ENCODE peak calls at places on chromosomes 4 and X, in four cellular contexts. B is fibroblast of mammary gland, R is Peyer's patch, A is kidney epithelial cell. K is an unnamed sample.

GRCh38 chr4:71860643-71861042 is 76.8 kb upstream of the GC start:
- DNase-seq in B (peak), R (no peak), A (no peak), K (no peak)

GRCh38 chr4:60485279-60485678 is 714.8 kb upstream of the ADGRL3 start:
- DNase-seq in B (no peak), R (no peak), A (no peak), K (no peak)

GRCh38 chr4:31613946-31614623 is 893.9 kb downstream of the PCDH7 start:
- DNase-seq in B (no peak), R (no peak), A (peak), K (no peak)

GRCh38 chr4:100849319-100849718 is 331.5 kb upstream of the EMCN start:
- DNase-seq in B (no peak), R (no peak), A (no peak), K (no peak)

GRCh38 chrX:129663171-129663570 is 8.4 kb upstream of the APLN start:
- DNase-seq in B (peak), R (no peak), A (no peak), K (no peak)

GRCh38 chr4:3845094-3845743 is 79.0 kb downstream of the ADRA2C start:
- DNase-seq in B (no peak), R (no peak), A (no peak), K (no peak)

GRCh38 chr4:169484485-169484884 is 127.9 kb downstream of the NEK1 start:
- DNase-seq in B (peak), R (no peak), A (no peak), K (no peak)

GRCh38 chr4:5424211-5424610 is 284.1 kb downstream of the EVC2 start:
- DNase-seq in B (no peak), R (no peak), A (no peak), K (no peak)

GRCh38 chr4:174611792-174612191 is 89.5 kb upstream of the HPGD start:
- DNase-seq in B (no peak), R (no peak), A (no peak), K (no peak)

GRCh38 chrX:17007134-17007768 is 60.8 kb downstream of the REPS2 start:
- DNase-seq in B (peak), R (no peak), A (no peak), K (peak)

GRCh38 chr4:169283114-169283509 is 12.4 kb upstream of the SH3RF1 start:
- DNase-seq in B (peak), R (no peak), A (peak), K (no peak)

GRCh38 chr4:82450966-82451755 is 20.8 kb downstream of the ENOPH1 start:
- DNase-seq in B (no peak), R (no peak), A (no peak), K (no peak)

GRCh38 chr4:120809518-120809917 is 113.0 kb downstream of the PRDM5 start:
- DNase-seq in B (no peak), R (no peak), A (no peak), K (no peak)

GRCh38 chr4:105061136-105061696 is 85.5 kb upstream of the TET2 start:
- DNase-seq in B (peak), R (no peak), A (peak), K (peak)

GRCh38 chr4:182662551-182662950 is 254.6 kb downstream of the DCTD start:
- DNase-seq in B (no peak), R (no peak), A (no peak), K (no peak)

GRCh38 chr4:123556526-123556925 is 159.9 kb downstream of the SPRY1 start:
- DNase-seq in B (no peak), R (no peak), A (no peak), K (no peak)

GRCh38 chr4:48902266-48902665 is 4.3 kb downstream of the OCIAD2 start:
- DNase-seq in B (peak), R (no peak), A (no peak), K (no peak)

GRCh38 chrX:134868766-134869495 is 121.9 kb upstream of the SMIM10 start:
- DNase-seq in B (peak), R (no peak), A (no peak), K (no peak)

GRCh38 chr4:174835536-174835935 is 6.5 kb upstream of the GLRA3 start:
- DNase-seq in B (peak), R (no peak), A (no peak), K (no peak)

GRCh38 chr4:4256799-4257198 is 8.8 kb upstream of the TMEM128 start:
- DNase-seq in B (no peak), R (no peak), A (no peak), K (no peak)

GRCh38 chrX:33211356-33212254 is at the start of gene DMD:
- DNase-seq in B (peak), R (no peak), A (peak), K (no peak)

GRCh38 chr4:94577136-94577535 is 125.4 kb downstream of the PDLIM5 start:
- DNase-seq in B (peak), R (no peak), A (no peak), K (no peak)

GRCh38 chr4:6956087-6956433 is 46.4 kb downstream of the TBC1D14 start:
- DNase-seq in B (no peak), R (no peak), A (no peak), K (no peak)

GRCh38 chrX:24720036-24720435 is 26.3 kb downstream of the POLA1 start:
- DNase-seq in B (peak), R (no peak), A (no peak), K (no peak)

GRCh38 chrX:36443007-36443406 is 523.5 kb downstream of the CFAP47 start:
- DNase-seq in B (no peak), R (no peak), A (no peak), K (no peak)

GRCh38 chr4:177302371-177303100 is 7.1 kb upstream of the NEIL3 start:
- DNase-seq in B (peak), R (no peak), A (no peak), K (no peak)

GRCh38 chr4:185552254-185552653 is 16.9 kb upstream of the PDLIM3 start:
- DNase-seq in B (no peak), R (no peak), A (no peak), K (no peak)

GRCh38 chrX:11049976-11050375 is 61.2 kb upstream of the HCCS start:
- DNase-seq in B (no peak), R (no peak), A (no peak), K (no peak)

GRCh38 chr4:15956179-15956850 is 6.7 kb downstream of the FGFBP2 start:
- DNase-seq in B (peak), R (peak), A (no peak), K (peak)

GRCh38 chr4:40265910-40266274 is 69.1 kb downstream of the RHOH start:
- DNase-seq in B (no peak), R (no peak), A (no peak), K (no peak)
- H3K4me3 ChIP-seq in B (no peak), R (no peak), A (no peak), K (no peak)

DNA sequence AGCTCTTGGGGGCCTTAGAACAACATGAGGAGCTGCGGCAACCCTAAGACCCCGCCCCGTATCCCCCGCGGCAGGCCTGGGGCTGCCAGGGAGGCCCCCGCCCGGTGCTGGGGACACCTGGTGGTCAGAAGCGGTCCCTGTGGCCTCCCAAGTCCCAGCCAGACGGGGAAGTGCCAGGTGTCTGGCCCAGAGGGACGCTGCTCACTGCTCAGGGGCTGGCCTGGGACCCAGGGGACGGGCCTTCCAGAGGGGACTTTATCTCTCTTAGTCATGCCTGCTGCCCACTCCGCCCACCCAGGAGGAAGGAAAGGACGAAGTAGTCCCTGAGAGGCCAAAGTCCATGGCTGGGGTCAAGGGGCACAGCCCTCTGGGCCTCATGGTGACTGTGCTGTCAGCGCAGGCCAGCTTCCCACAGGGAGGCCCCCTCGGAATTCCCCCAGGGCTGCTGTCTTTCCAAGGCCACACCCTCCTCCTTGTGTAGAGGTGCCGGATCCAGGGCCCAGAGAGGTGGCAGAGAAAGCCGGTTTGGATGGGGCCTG is 31.0 kb upstream of the HTRA3 start:
- DNase-seq in B (no peak), R (no peak), A (no peak), K (no peak)
- TF ChIP-seq CTCF in B (no peak), R (no peak), A (peak), K (no peak)

GRCh38 chrX:19827088-19827487 is 60.3 kb downstream of the SH3KBP1 start:
- DNase-seq in B (no peak), R (no peak), A (no peak), K (no peak)

GRCh38 chrX:19825271-19825670 is 62.1 kb downstream of the SH3KBP1 start:
- DNase-seq in B (no peak), R (no peak), A (no peak), K (no peak)

GRCh38 chrX:19833034-19833677 is 54.2 kb downstream of the SH3KBP1 start:
- DNase-seq in B (no peak), R (no peak), A (no peak), K (no peak)

GRCh38 chrX:19832186-19832965 is 55.0 kb downstream of the SH3KBP1 start:
- DNase-seq in B (no peak), R (no peak), A (no peak), K (no peak)

GRCh38 chrX:19829817-19830216 is 57.6 kb downstream of the SH3KBP1 start:
- DNase-seq in B (no peak), R (no peak), A (no peak), K (no peak)
- H3K4me3 ChIP-seq in B (no peak), R (no peak), A (no peak), K (no peak)

GRCh38 chrX:23570674-23571343 is 96.5 kb upstream of the PRDX4 start:
- DNase-seq in B (no peak), R (no peak), A (no peak), K (no peak)
- TF ChIP-seq CTCF in B (no peak), R (no peak), A (no peak), K (no peak)

DNA sequence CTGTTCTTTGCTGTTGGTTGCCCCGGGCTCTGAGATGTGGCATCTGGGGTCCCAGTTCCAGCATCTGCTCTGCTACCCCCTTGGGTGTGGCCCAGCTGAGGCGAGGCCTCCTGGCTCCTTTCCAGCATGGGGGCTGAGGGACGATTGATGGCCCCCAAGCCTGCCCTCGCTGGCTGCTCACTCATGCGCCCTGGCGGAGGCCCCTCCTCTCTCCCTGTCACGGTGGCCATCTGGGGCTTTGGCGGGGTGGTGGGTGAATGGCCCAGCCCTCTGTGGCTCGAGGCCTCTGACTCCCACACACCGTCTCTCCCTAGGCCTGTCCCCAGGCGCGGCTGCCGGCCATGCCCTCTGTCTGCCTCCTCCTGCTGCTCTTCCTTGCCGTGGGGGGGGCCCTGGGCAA is 1.8 kb downstream of the PLXNA3 start:
- DNase-seq in B (no peak), R (no peak), A (no peak), K (no peak)
- H3K4me3 ChIP-seq in B (peak), R (no peak), A (peak), K (no peak)

DNA sequence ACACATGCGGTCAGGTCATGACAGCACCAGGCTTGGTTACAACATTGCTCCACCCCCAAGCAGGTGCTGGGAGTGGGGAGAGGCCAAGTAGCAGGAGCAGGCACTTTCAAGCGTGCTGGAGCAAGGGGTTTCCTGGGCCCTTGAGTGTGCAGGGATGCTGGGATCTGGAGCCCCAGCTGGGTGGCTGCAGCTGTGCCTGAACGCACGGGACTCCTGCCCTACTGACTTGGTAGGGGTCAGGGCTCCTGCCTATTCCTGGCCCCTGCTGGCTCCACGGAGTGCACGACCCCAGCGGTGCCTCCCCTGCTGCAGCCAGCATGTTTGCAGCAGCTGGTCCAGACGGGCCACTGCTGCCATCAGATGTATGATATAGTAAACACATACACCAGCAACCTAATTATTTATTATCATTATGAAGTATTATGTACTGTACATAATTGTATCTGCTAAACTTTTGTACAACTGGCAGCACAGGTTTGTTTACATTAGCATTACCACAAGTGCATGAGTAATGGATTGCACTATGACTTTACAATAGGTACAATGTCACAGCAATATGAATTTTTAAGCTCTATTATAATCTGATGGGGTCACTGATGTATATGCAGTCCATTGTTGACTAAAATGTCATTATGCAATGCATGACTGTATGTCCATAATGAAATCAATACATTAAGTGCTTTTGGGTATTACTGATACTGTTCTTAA is 620.6 kb downstream of the RAPGEF2 start:
- DNase-seq in B (no peak), R (no peak), A (no peak), K (no peak)
- TF ChIP-seq CTCF in B (no peak), R (no peak), A (no peak), K (no peak)

K was measured in HL-60.